ENCODE peak calls at places on chromosomes 7 and 10, in nine cellular contexts. Z, J, C, K, Q, Y, R, L and A are unnamed samples.

GRCh38 chr7:100547872-100548271 is 8.9 kb downstream of the AGFG2 start:
- DNase-seq in Z (no peak), R (peak), K (no peak), L (no peak), Y (no peak), Q (no peak), J (no peak), C (no peak), A (no peak)

GRCh38 chr7:1646957-1647891 is 22.9 kb upstream of the ELFN1 start:
- DNase-seq in Z (peak), Y (peak), R (peak), J (peak), L (no peak), Q (no peak), C (no peak), K (no peak), A (peak)

GRCh38 chr7:133331861-133332260 is 79.0 kb downstream of the EXOC4 start:
- DNase-seq in Y (no peak), J (peak), R (no peak), L (no peak), Q (no peak), C (no peak), Z (no peak), K (no peak), A (no peak)

GRCh38 chr7:5423272-5423843 is at the start of gene TNRC18:
- DNase-seq in C (no peak), L (no peak), R (no peak), Q (no peak), Y (peak), J (no peak), K (peak), Z (no peak), A (no peak)

GRCh38 chr7:116368960-116369359 is 130.6 kb upstream of the CAV2 start:
- DNase-seq in C (no peak), R (no peak), Z (no peak), J (no peak), Y (no peak), Q (no peak), L (no peak), K (no peak), A (no peak)

GRCh38 chr7:12229046-12229445 is 18.0 kb downstream of the TMEM106B start:
- DNase-seq in K (no peak), L (no peak), J (peak), C (no peak), R (no peak), Y (no peak), Z (no peak), Q (no peak), A (no peak)

GRCh38 chr10:128629111-128630096 is 503.2 kb upstream of the MKI67 start:
- DNase-seq in R (no peak), L (no peak), Y (peak), J (no peak), Z (no peak), C (peak), K (no peak), Q (no peak), A (no peak)

GRCh38 chr10:62632071-62632809 is 172.3 kb upstream of the ADO start:
- DNase-seq in Y (peak), Q (peak), J (no peak), Z (no peak), R (peak), C (no peak), L (no peak), K (no peak), A (no peak)

GRCh38 chr7:134493091-134493490 is 34.2 kb upstream of the AKR1B1 start:
- DNase-seq in K (no peak), R (no peak), Q (no peak), L (no peak), C (no peak), J (no peak), Z (no peak), Y (no peak), A (no peak)

GRCh38 chr7:82247814-82248433 is 195.7 kb downstream of the CACNA2D1 start:
- DNase-seq in L (no peak), R (peak), C (peak), Q (no peak), Z (no peak), J (peak), K (no peak), Y (no peak), A (no peak)

GRCh38 chr7:7165372-7165771 is 17.0 kb upstream of the C1GALT1 start:
- DNase-seq in Z (no peak), Y (no peak), R (no peak), K (no peak), C (no peak), Q (no peak), L (no peak), J (no peak), A (no peak)

GRCh38 chr7:23863209-23863798 is 153.3 kb downstream of the STK31 start:
- DNase-seq in C (peak), Q (peak), K (no peak), R (peak), Z (no peak), J (peak), Y (no peak), L (no peak), A (peak)

GRCh38 chr7:28807396-28807994 is 150.6 kb downstream of the TRIL start:
- DNase-seq in Y (no peak), L (no peak), R (no peak), J (no peak), C (no peak), Z (no peak), K (no peak), Q (no peak), A (no peak)

GRCh38 chr10:109912335-109913282 is 10.7 kb downstream of the XPNPEP1 start:
- DNase-seq in J (no peak), Y (no peak), L (no peak), C (no peak), Q (peak), K (no peak), Z (no peak), R (peak), A (peak)

GRCh38 chr7:16202298-16202697 is 219.0 kb downstream of the CRPPA start:
- DNase-seq in Z (no peak), C (no peak), R (no peak), K (no peak), L (no peak), Y (no peak), Q (no peak), J (no peak), A (no peak)

GRCh38 chr10:129031233-129032150 is 435.5 kb upstream of the MGMT start:
- DNase-seq in J (peak), C (peak), Y (no peak), Q (no peak), R (peak), Z (no peak), K (no peak), L (peak), A (peak)